ENCODE peak calls at places on chromosomes 2 and 18, in ten cellular contexts. X is heart right ventricle; E is GM12864; M is right lobe of liver; O is frontal cortex; F is GM04503; C is EL; Z is KBM-7; P is tibial nerve; W is activated CD4-positive, CD25-positive, alpha-beta regulatory T cell. H is an unnamed sample.

GRCh38 chr2:127174977-127175376 is 45.1 kb downstream of the CYP27C1 start:
- DNase-seq in P (no peak), O (no peak), X (peak; percentile 36), C (peak; percentile 52), F (no peak), E (no peak), M (no peak), Z (no peak), W (no peak), H (peak; percentile 15)

GRCh38 chr2:102755284-102755683 is 6.5 kb upstream of the TMEM182 start:
- DNase-seq in C (no peak), E (no peak), W (no peak), X (no peak), F (no peak), P (no peak), O (no peak), M (no peak), Z (no peak), H (no peak)

GRCh38 chr2:120373424-120373823 is 27.5 kb downstream of the INHBB start:
- DNase-seq in P (no peak), M (no peak), F (no peak), E (no peak), O (no peak), Z (no peak), X (no peak), W (no peak), C (no peak), H (no peak)

GRCh38 chr2:224938670-224939309 is 103.5 kb downstream of the DOCK10 start:
- DNase-seq in F (no peak), O (no peak), C (peak; percentile 40), E (no peak), Z (no peak), W (no peak), P (no peak), X (no peak), M (no peak), H (no peak)

GRCh38 chr2:223746611-223747010 is 90.8 kb downstream of the AP1S3 start:
- DNase-seq in P (no peak), C (no peak), E (no peak), X (no peak), M (no peak), W (no peak), F (no peak), Z (no peak), O (no peak), H (no peak)

GRCh38 chr2:219968685-219969345 is 341.4 kb downstream of the SLC4A3 start:
- DNase-seq in F (no peak), E (no peak), C (peak; percentile 94), M (no peak), Z (no peak), X (no peak), O (no peak), W (no peak), P (no peak), H (no peak)

GRCh38 chr2:219252900-219253752 is at the start of gene TUBA4B:
- DNase-seq in F (no peak), O (peak; percentile 34), M (peak; percentile 64), W (peak; percentile 18), Z (peak; percentile 72), C (peak; percentile 37), X (peak; percentile 44), P (no peak), E (no peak), H (peak; percentile 58)

GRCh38 chr2:55419236-55419513 is 481 bp downstream of the CCDC88A start:
- DNase-seq in O (peak; percentile 28), P (peak; percentile 20), C (peak; percentile 57), M (no peak), F (no peak), Z (peak; percentile 62), E (no peak), W (no peak), X (peak; percentile 24), H (no peak)

GRCh38 chr18:62018034-62018760 is 125.4 kb upstream of the RNF152 start:
- DNase-seq in E (no peak), P (peak; percentile 42), Z (no peak), F (peak; percentile 65), W (no peak), O (no peak), M (no peak), X (peak; percentile 58), C (no peak), H (no peak)

GRCh38 chr2:126406267-126406666 is 249.7 kb upstream of the GYPC start:
- DNase-seq in O (no peak), W (no peak), X (no peak), M (no peak), F (no peak), E (no peak), P (no peak), Z (no peak), C (no peak), H (no peak)

GRCh38 chr2:120534457-120534856 is 188.5 kb downstream of the INHBB start:
- DNase-seq in F (no peak), Z (no peak), P (no peak), E (no peak), M (no peak), C (no peak), X (no peak), O (no peak), W (no peak), H (no peak)

GRCh38 chr2:45237850-45238542 is 228.7 kb upstream of the SIX2 start:
- DNase-seq in W (no peak), P (peak; percentile 27), O (no peak), F (peak; percentile 92), C (peak; percentile 97), Z (peak; percentile 33), X (no peak), E (no peak), M (no peak), H (no peak)

GRCh38 chr2:26274058-26274613 is 29.4 kb downstream of the HADHB start:
- DNase-seq in M (peak; percentile 88), Z (no peak), W (no peak), P (peak; percentile 87), X (no peak), E (no peak), F (peak; percentile 97), C (peak; percentile 83), O (no peak), H (peak; percentile 65)

GRCh38 chr2:230225486-230225885 is at the start of gene SP140:
- DNase-seq in M (no peak), W (peak; percentile 33), E (peak; percentile 75), F (no peak), O (no peak), X (no peak), C (no peak), Z (no peak), P (peak; percentile 36), H (no peak)

GRCh38 chr2:117942958-117943672 is 70.8 kb downstream of the CCDC93 start:
- DNase-seq in C (peak; percentile 81), P (no peak), O (no peak), W (no peak), E (no peak), F (peak; percentile 77), X (no peak), Z (no peak), M (no peak), H (no peak)

GRCh38 chr2:164655750-164656149 is 34.5 kb upstream of the GRB14 start:
- DNase-seq in M (no peak), W (no peak), F (no peak), C (peak; percentile 6), X (no peak), P (no peak), E (no peak), O (no peak), Z (no peak), H (no peak)

GRCh38 chr18:73668051-73668450 is 479.6 kb downstream of the FBXO15 start:
- DNase-seq in M (no peak), X (no peak), O (no peak), W (no peak), C (no peak), E (no peak), Z (no peak), P (no peak), F (no peak), H (no peak)

GRCh38 chr2:46171441-46171953 is 125.7 kb upstream of the EPAS1 start:
- DNase-seq in W (no peak), O (no peak), M (peak; percentile 25), X (no peak), P (no peak), C (peak; percentile 90), Z (no peak), E (no peak), F (peak; percentile 74), H (no peak)

GRCh38 chr18:58161659-58162058 is 117.6 kb downstream of the NEDD4L start:
- DNase-seq in X (no peak), E (no peak), Z (no peak), F (no peak), M (no peak), O (no peak), P (no peak), W (no peak), C (peak; percentile 39), H (no peak)

GRCh38 chr2:67571785-67572718 is 174.9 kb downstream of the ETAA1 start:
- DNase-seq in Z (no peak), W (no peak), C (peak; percentile 35), M (no peak), F (no peak), P (no peak), E (no peak), O (no peak), X (no peak), H (no peak)

GRCh38 chr18:58937204-58937603 is 72.5 kb downstream of the ZNF532 start:
- DNase-seq in Z (peak; percentile 21), E (no peak), W (no peak), C (peak; percentile 53), O (no peak), F (no peak), M (no peak), P (no peak), X (no peak), H (no peak)

GRCh38 chr2:240127351-240127750 is 8.8 kb downstream of the COPS9 start:
- DNase-seq in F (no peak), C (no peak), X (no peak), M (no peak), W (no peak), E (no peak), O (no peak), P (no peak), Z (no peak), H (no peak)

GRCh38 chr2:237431372-237431771 is 17.4 kb upstream of the COL6A3 start:
- DNase-seq in X (no peak), W (no peak), Z (no peak), P (no peak), M (no peak), F (peak; percentile 95), O (no peak), C (peak; percentile 92), E (no peak), H (no peak)

GRCh38 chr2:171434671-171434980 is 600 bp downstream of the DCAF17 start:
- DNase-seq in X (no peak), M (no peak), F (no peak), P (peak; percentile 45), Z (no peak), C (no peak), E (no peak), W (no peak), O (no peak), H (no peak)

GRCh38 chr2:220835563-220835962 is 736.5 kb downstream of the EPHA4 start:
- DNase-seq in M (no peak), O (no peak), Z (no peak), C (peak; percentile 47), E (no peak), X (no peak), F (no peak), W (no peak), P (no peak), H (no peak)

GRCh38 chr2:54081574-54081973 is 33.8 kb upstream of the ACYP2 start:
- DNase-seq in E (peak; percentile 79), F (no peak), X (no peak), O (no peak), C (no peak), P (no peak), W (peak; percentile 26), M (no peak), Z (no peak), H (no peak)

GRCh38 chr2:172281648-172282576 is 145.5 kb upstream of the ITGA6 start:
- DNase-seq in Z (no peak), C (peak; percentile 82), P (no peak), X (no peak), E (no peak), M (no peak), O (no peak), F (peak; percentile 34), W (no peak), H (no peak)

GRCh38 chr2:132477436-132477835 is 60.8 kb downstream of the GPR39 start:
- DNase-seq in C (no peak), Z (no peak), W (no peak), F (peak; percentile 17), X (no peak), M (no peak), P (no peak), E (no peak), O (no peak), H (no peak)